ENCODE peak calls at places on chromosomes 16 and 17, in five cellular contexts. B is left ventricle myocardium inferior, T is cardiac fibroblast, Y is NCI-H1105, J is mesendoderm. C is an unnamed sample.

GRCh38 chr17:29664743-29665479 is 42.2 kb upstream of the CORO6 start:
- DNase-seq in B (no peak), T (peak; percentile 74), Y (no peak), J (no peak), C (no peak)

GRCh38 chr17:8792646-8793045 is 6.5 kb downstream of the MFSD6L start:
- DNase-seq in B (no peak), T (no peak), Y (no peak), J (no peak), C (no peak)

GRCh38 chr16:6753553-6753952 is 579.1 kb upstream of the RBFOX1 start:
- DNase-seq in B (no peak), T (no peak), Y (no peak), J (peak; percentile 6), C (no peak)

GRCh38 chr16:1002399-1003161 is 21.0 kb downstream of the SOX8 start:
- DNase-seq in B (no peak), T (peak; percentile 83), Y (no peak), J (peak; percentile 69), C (no peak)

GRCh38 chr16:1193143-1193824 is 31.8 kb downstream of the TPSG1 start:
- DNase-seq in B (no peak), T (no peak), Y (no peak), J (no peak), C (no peak)

GRCh38 chr17:82204831-82205719 is 7.6 kb downstream of the CCDC57 start:
- DNase-seq in B (no peak), T (peak; percentile 84), Y (no peak), J (no peak), C (no peak)

GRCh38 chr16:48597563-48598392 is 12.2 kb downstream of the N4BP1 start:
- DNase-seq in B (no peak), T (peak; percentile 36), Y (no peak), J (no peak), C (no peak)

GRCh38 chr16:17989255-17989654 is 347.3 kb downstream of the NPIPA8 start:
- DNase-seq in B (no peak), T (no peak), Y (no peak), J (no peak), C (no peak)

GRCh38 chr17:78965369-78965982 is 14.2 kb downstream of the LGALS3BP start:
- DNase-seq in B (no peak), T (no peak), Y (peak; percentile 43), J (no peak), C (no peak)

GRCh38 chr17:61260061-61260797 is 139.4 kb upstream of the TBX2 start:
- DNase-seq in B (no peak), T (peak; percentile 71), Y (no peak), J (peak; percentile 27), C (no peak)

GRCh38 chr17:4607261-4607731 is 23.0 kb downstream of the SMTNL2 start:
- DNase-seq in B (no peak), T (no peak), Y (no peak), J (no peak), C (no peak)

GRCh38 chr16:28538733-28539596 is at the start of gene NUPR1:
- DNase-seq in B (peak; percentile 93), T (peak; percentile 98), Y (no peak), J (peak; percentile 11), C (no peak)

GRCh38 chr16:89410322-89410721 is 80.0 kb downstream of the ANKRD11 start:
- DNase-seq in B (no peak), T (no peak), Y (no peak), J (no peak), C (no peak)

GRCh38 chr17:28225872-28226271 is 93.1 kb upstream of the TMEM97 start:
- DNase-seq in B (no peak), T (no peak), Y (no peak), J (no peak), C (no peak)

GRCh38 chr16:12303649-12304048 is 327.1 kb downstream of the SNX29 start:
- DNase-seq in B (no peak), T (peak; percentile 29), Y (no peak), J (no peak), C (no peak)

GRCh38 chr16:273547-274421 is 2.0 kb downstream of the RGS11 start:
- DNase-seq in B (no peak), T (no peak), Y (no peak), J (no peak), C (no peak)

GRCh38 chr16:66001432-66001831 is 365.1 kb upstream of the CDH5 start:
- DNase-seq in B (no peak), T (no peak), Y (no peak), J (no peak), C (no peak)

GRCh38 chr17:16995930-16996329 is 24.0 kb upstream of the TNFRSF13B start:
- DNase-seq in B (no peak), T (no peak), Y (no peak), J (no peak), C (no peak)

GRCh38 chr17:57633236-57633635 is 111.9 kb downstream of the CCDC182 start:
- DNase-seq in B (no peak), T (no peak), Y (no peak), J (no peak), C (no peak)

GRCh38 chr16:48271728-48272127 is 24.4 kb upstream of the ABCC11 start:
- DNase-seq in B (no peak), T (peak; percentile 49), Y (no peak), J (no peak), C (no peak)

GRCh38 chr17:76441681-76442340 is 11.1 kb downstream of the UBE2O start:
- DNase-seq in B (no peak), T (no peak), Y (no peak), J (peak; percentile 57), C (no peak)

GRCh38 chr17:35809855-35810461 is 674 bp downstream of the TAF15 start:
- DNase-seq in B (no peak), T (peak; percentile 54), Y (no peak), J (no peak), C (no peak)

C was measured in T-cell.